ENCODE peak calls at places on chromosomes 12 and 14, in ten cellular contexts. A is stimulated activated naive CD8-positive, alpha-beta T cell treated with anti-CD3 and anti-CD28 coated beads, Interleukin-15, amount 100 ng/mL, for 72 hours; O is occipital lobe; L is activated T-helper 1 cell treated with anti-CD3 and anti-CD28 coated beads, Interleukin-12 subunit alpha, Interleukin-12 subunit beta, Interleukin-2, Interleukin-4 antibody, amounts not matched to agents 30 ng/mL and 10 ng/mL and 1 ng/mL, durations not matched to agents 14 hours and 24 hours and 36 hours; N is effector memory CD8-positive, alpha-beta T cell; E is SK-N-SH; I is neural crest cell; M is GM10248; X is mesothelial cell of epicardium; W is body of pancreas. P is an unnamed sample.

GRCh38 chr12:103560604-103561101 is 26.4 kb upstream of the STAB2 start:
- DNase-seq in A (no peak), O (no peak), L (no peak), N (no peak), E (no peak), I (no peak), M (no peak), X (no peak), W (no peak), P (no peak)

GRCh38 chr14:93956082-93956481 is 20.3 kb downstream of the ASB2 start:
- DNase-seq in A (no peak), O (no peak), L (no peak), N (no peak), E (no peak), I (no peak), M (no peak), X (no peak), W (no peak), P (no peak)

GRCh38 chr12:18753481-18754117 is 15.7 kb downstream of the CAPZA3 start:
- DNase-seq in A (no peak), O (no peak), L (no peak), N (no peak), E (no peak), I (no peak), M (no peak), X (no peak), W (no peak), P (no peak)

GRCh38 chr14:103066399-103066798 is 9.1 kb upstream of the CDC42BPB start:
- DNase-seq in A (no peak), O (no peak), L (no peak), N (no peak), E (no peak), I (no peak), M (no peak), X (no peak), W (peak; percentile 37), P (no peak)

GRCh38 chr12:89461649-89462612 is 62.7 kb downstream of the GALNT4 start:
- DNase-seq in A (no peak), O (no peak), L (no peak), N (no peak), E (peak; percentile 36), I (no peak), M (peak; percentile 38), X (no peak), W (no peak), P (no peak)

GRCh38 chr12:100515956-100516355 is 42.3 kb downstream of the NR1H4 start:
- DNase-seq in A (no peak), O (no peak), L (no peak), N (no peak), E (no peak), I (no peak), M (no peak), X (no peak), W (no peak), P (no peak)

GRCh38 chr14:55588259-55588699 is 8.3 kb downstream of the KTN1 start:
- DNase-seq in A (no peak), O (no peak), L (no peak), N (no peak), E (no peak), I (no peak), M (no peak), X (no peak), W (no peak), P (no peak)

GRCh38 chr12:54253240-54253639 is 26.7 kb downstream of the CBX5 start:
- DNase-seq in A (no peak), O (no peak), L (no peak), N (no peak), E (no peak), I (no peak), M (no peak), X (no peak), W (no peak), P (no peak)

GRCh38 chr12:50017047-50017446 is 8.2 kb downstream of the RACGAP1 start:
- DNase-seq in A (no peak), O (peak; percentile 36), L (no peak), N (no peak), E (no peak), I (no peak), M (no peak), X (no peak), W (peak; percentile 38), P (no peak)

GRCh38 chr14:76793956-76794355 is 18.7 kb downstream of the ANGEL1 start:
- DNase-seq in A (no peak), O (no peak), L (no peak), N (no peak), E (no peak), I (no peak), M (no peak), X (no peak), W (no peak), P (no peak)

GRCh38 chr12:57093412-57094193 is 4.7 kb downstream of the NAB2 start:
- DNase-seq in A (peak; percentile 67), O (peak; percentile 72), L (peak; percentile 34), N (peak; percentile 36), E (peak; percentile 89), I (peak; percentile 62), M (peak; percentile 92), X (peak; percentile 68), W (peak; percentile 56), P (no peak)

GRCh38 chr12:912466-913235 is 36.8 kb downstream of the RAD52 start:
- DNase-seq in A (no peak), O (no peak), L (no peak), N (no peak), E (no peak), I (no peak), M (no peak), X (no peak), W (no peak), P (no peak)

GRCh38 chr12:124457287-124458219 is 109.9 kb downstream of the NCOR2 start:
- DNase-seq in A (peak; percentile 52), O (peak; percentile 81), L (peak; percentile 43), N (peak; percentile 55), E (no peak), I (peak; percentile 46), M (peak; percentile 78), X (no peak), W (no peak), P (no peak)

GRCh38 chr14:106343636-106344035 is 817.3 kb downstream of the TMEM121 start:
- DNase-seq in A (no peak), O (no peak), L (no peak), N (no peak), E (no peak), I (no peak), M (no peak), X (no peak), W (no peak), P (no peak)

GRCh38 chr14:61129168-61129745 is 148.2 kb downstream of the SLC38A6 start:
- DNase-seq in A (no peak), O (no peak), L (no peak), N (no peak), E (no peak), I (no peak), M (no peak), X (no peak), W (no peak), P (no peak)